ENCODE peak calls at places on chromosomes 11 and 22, in nine cellular contexts. B, E, P, F, X, O, G, T and A are unnamed samples.

GRCh38 chr11:68340784-68341556 is 28.6 kb downstream of the LRP5 start:
- DNase-seq in B (no peak), E (no peak), P (no peak), F (no peak), X (no peak), O (no peak), G (no peak), T (no peak), A (no peak)

GRCh38 chr11:106152013-106152412 is 74.6 kb downstream of the AASDHPPT start:
- DNase-seq in B (no peak), E (peak; percentile 29), P (no peak), F (no peak), X (no peak), O (no peak), G (peak; percentile 17), T (no peak), A (peak; percentile 82)

GRCh38 chr11:68326334-68327215 is 14.2 kb downstream of the LRP5 start:
- DNase-seq in B (no peak), E (peak; percentile 51), P (no peak), F (no peak), X (no peak), O (no peak), G (no peak), T (no peak), A (no peak)

GRCh38 chr11:10409207-10409661 is 45.8 kb upstream of the AMPD3 start:
- DNase-seq in B (no peak), E (no peak), P (no peak), F (no peak), X (peak; percentile 88), O (no peak), G (no peak), T (no peak), A (no peak)

GRCh38 chr11:69209936-69210659 is 54.4 kb downstream of the SMIM38 start:
- DNase-seq in B (no peak), E (no peak), P (peak; percentile 82), F (no peak), X (no peak), O (no peak), G (no peak), T (no peak), A (no peak)

GRCh38 chr11:73252577-73253191 is 19.5 kb upstream of the P2RY6 start:
- DNase-seq in B (no peak), E (peak; percentile 13), P (peak; percentile 14), F (no peak), X (peak; percentile 28), O (peak; percentile 40), G (no peak), T (peak; percentile 68), A (no peak)

GRCh38 chr11:63017306-63017974 is 1.8 kb upstream of the SLC22A8 start:
- DNase-seq in B (no peak), E (peak; percentile 40), P (no peak), F (no peak), X (no peak), O (no peak), G (no peak), T (no peak), A (no peak)

GRCh38 chr11:30526558-30526957 is 59.6 kb downstream of the MPPED2 start:
- DNase-seq in B (no peak), E (no peak), P (no peak), F (no peak), X (no peak), O (no peak), G (no peak), T (no peak), A (no peak)

GRCh38 chr11:108881136-108881535 is 216.3 kb downstream of the DDX10 start:
- DNase-seq in B (no peak), E (no peak), P (no peak), F (no peak), X (no peak), O (no peak), G (peak; percentile 23), T (no peak), A (no peak)

DNA sequence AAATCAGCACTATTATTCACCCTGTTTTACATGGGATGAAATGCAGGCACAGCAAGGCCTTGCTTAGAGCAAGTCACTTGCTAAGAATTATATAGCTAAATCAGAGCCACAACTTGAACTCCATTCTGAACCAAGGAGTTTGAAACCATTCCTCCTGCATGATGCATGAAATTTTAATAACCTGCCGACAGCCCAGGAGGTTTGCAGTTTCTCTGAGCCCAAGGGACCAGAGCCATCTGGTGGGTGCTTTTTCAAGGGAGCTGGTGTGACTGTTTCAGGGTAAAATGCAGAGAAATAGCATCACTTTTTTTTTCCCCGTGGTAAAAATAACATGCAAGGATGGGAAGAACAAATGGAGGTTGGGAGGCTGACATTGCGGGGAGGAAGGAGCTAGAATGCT is 22.9 kb downstream of the NAV2 start:
- DNase-seq in B (peak; percentile 15), E (no peak), P (no peak), F (no peak), X (no peak), O (no peak), G (peak; percentile 75), T (no peak), A (no peak)
- H3K27ac ChIP-seq in B (no peak overlapping the region), E (peak overlapping the region; percentile 33), P (no peak overlapping the region), F (no peak overlapping the region), X (peak overlapping the region; percentile 23), O (no peak overlapping the region), G (no peak overlapping the region), T (no peak overlapping the region), A (no peak overlapping the region)

GRCh38 chr11:100578966-100579365 is 108.1 kb upstream of the ARHGAP42 start:
- DNase-seq in B (no peak), E (no peak), P (peak; percentile 24), F (no peak), X (no peak), O (no peak), G (peak; percentile 61), T (no peak), A (peak; percentile 65)
- H3K27ac ChIP-seq in B (no peak overlapping the region), E (no peak overlapping the region), P (no peak overlapping the region), F (no peak overlapping the region), X (peak overlapping the region; percentile 7), O (no peak overlapping the region), G (no peak overlapping the region), T (no peak overlapping the region), A (no peak overlapping the region)

DNA sequence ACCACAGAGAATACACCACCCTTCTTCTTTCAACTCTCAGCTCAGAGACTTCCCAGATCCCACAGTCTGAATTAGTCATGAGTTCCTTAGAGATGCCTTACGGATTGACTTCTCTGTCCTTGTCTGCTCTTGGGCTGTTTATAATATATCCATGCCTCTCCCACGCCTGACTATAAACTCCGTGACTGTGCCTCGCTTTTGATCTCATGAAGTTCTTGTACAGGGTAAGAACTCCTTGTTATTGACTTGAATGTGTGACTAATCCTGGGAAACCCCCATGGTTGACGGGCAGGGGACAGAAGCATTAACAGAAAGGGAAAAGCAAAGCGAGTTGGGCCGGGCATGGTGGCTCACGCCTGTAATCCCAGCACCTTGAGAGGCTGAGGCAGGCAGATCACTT is 62.4 kb upstream of the POU2AF1 start:
- DNase-seq in B (peak; percentile 91), E (no peak), P (no peak), F (no peak), X (no peak), O (no peak), G (peak; percentile 99), T (no peak), A (peak; percentile 46)
- H3K27ac ChIP-seq in B (peak overlapping the region; percentile 89), E (no peak overlapping the region), P (no peak overlapping the region), F (no peak overlapping the region), X (no peak overlapping the region), O (no peak overlapping the region), G (no peak overlapping the region), T (no peak overlapping the region), A (no peak overlapping the region)

DNA sequence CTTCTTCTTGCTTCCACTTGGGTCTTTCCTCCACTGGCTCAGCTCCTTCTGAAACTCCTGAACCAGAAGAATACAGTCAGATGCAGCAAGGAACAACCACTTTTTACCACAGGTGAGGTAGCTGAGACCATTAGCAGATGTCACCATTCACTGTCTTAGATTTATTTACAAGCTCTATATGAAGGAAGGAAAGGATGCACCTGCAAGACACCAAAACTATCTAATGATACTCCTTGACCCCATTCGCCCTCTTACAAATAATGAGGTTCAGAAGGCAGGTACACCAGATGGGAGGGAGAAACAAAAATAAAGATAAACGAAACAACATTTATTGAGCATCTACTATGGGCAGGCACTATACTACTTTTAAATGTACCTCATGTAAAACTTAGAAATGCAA is 10.3 kb downstream of the TFIP11 start:
- DNase-seq in B (no peak), E (no peak), P (no peak), F (no peak), X (no peak), O (no peak), G (no peak), T (no peak), A (no peak)
- H3K27ac ChIP-seq in B (no peak overlapping the region), E (no peak overlapping the region), P (no peak overlapping the region), F (no peak overlapping the region), X (peak overlapping the region; percentile 88), O (no peak overlapping the region), G (no peak overlapping the region), T (no peak overlapping the region), A (no peak overlapping the region)

DNA sequence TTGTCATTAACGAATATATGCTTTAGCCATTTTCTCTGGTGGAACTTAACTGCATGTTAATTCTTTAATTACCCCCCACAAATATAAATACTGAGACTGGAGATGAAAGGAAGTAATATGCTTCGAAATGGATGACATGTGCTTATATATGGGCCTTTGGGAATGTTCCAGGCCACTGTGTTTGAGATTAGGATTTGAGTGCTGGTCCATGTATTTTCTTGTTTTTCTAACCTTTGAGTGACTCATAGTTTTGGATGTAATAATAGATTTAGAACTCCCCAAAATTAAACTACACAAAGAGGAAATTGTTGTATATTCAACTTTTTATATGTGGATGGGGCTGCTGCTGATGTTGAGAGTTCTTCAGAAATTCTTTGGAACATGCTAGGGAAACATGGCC is 54.2 kb downstream of the EXT2 start:
- DNase-seq in B (no peak), E (no peak), P (no peak), F (no peak), X (no peak), O (no peak), G (peak; percentile 31), T (no peak), A (no peak)
- H3K27ac ChIP-seq in B (no peak overlapping the region), E (no peak overlapping the region), P (no peak overlapping the region), F (no peak overlapping the region), X (peak overlapping the region; percentile 43), O (no peak overlapping the region), G (no peak overlapping the region), T (no peak overlapping the region), A (no peak overlapping the region)

GRCh38 chr11:46916669-46917108 is 1.7 kb downstream of the LRP4 start:
- DNase-seq in B (no peak), E (peak; percentile 51), P (peak; percentile 72), F (peak; percentile 17), X (peak; percentile 83), O (no peak), G (peak; percentile 78), T (peak; percentile 87), A (peak; percentile 81)
- H3K27ac ChIP-seq in B (peak overlapping the region; percentile 57), E (peak overlapping the region; percentile 78), P (peak overlapping the region; percentile 80), F (no peak overlapping the region), X (peak overlapping the region; percentile 91), O (no peak overlapping the region), G (no peak overlapping the region), T (peak overlapping the region; percentile 70), A (peak overlapping the region; percentile 44)

GRCh38 chr11:120629407-120629806 is 117.9 kb downstream of the GRIK4 start:
- DNase-seq in B (no peak), E (no peak), P (no peak), F (no peak), X (no peak), O (no peak), G (no peak), T (no peak), A (no peak)
- H3K27ac ChIP-seq in B (no peak overlapping the region), E (no peak overlapping the region), P (no peak overlapping the region), F (no peak overlapping the region), X (no peak overlapping the region), O (no peak overlapping the region), G (no peak overlapping the region), T (no peak overlapping the region), A (no peak overlapping the region)